ENCODE peak calls at places on chromosomes 13 and 19, in five cellular contexts. U is CD8-positive, alpha-beta T cell; Y is lung; G is upper lobe of right lung; K is cardiac muscle cell. J is an unnamed sample.

GRCh38 chr13:30418075-30418715 is 4.1 kb upstream of the UBE2L5 start:
- DNase-seq in U (no peak), Y (no peak), G (no peak), K (no peak), J (no peak)

GRCh38 chr19:3250675-3251074 is 26.2 kb downstream of the CELF5 start:
- DNase-seq in U (peak; percentile 7), Y (no peak), G (no peak), K (peak; percentile 25), J (no peak)

GRCh38 chr19:39363909-39364457 is 21.8 kb downstream of the SAMD4B start:
- DNase-seq in U (no peak), Y (no peak), G (peak; percentile 40), K (peak; percentile 30), J (no peak)

GRCh38 chr19:46717716-46718143 is 816 bp upstream of the PRKD2 start:
- DNase-seq in U (no peak), Y (no peak), G (no peak), K (no peak), J (no peak)

GRCh38 chr19:51784922-51785690 is 9.9 kb upstream of the FPR3 start:
- DNase-seq in U (no peak), Y (peak; percentile 62), G (peak; percentile 70), K (peak; percentile 91), J (peak; percentile 98)

GRCh38 chr13:112781881-112782361 is 92.1 kb downstream of the ATP11A start:
- DNase-seq in U (no peak), Y (peak; percentile 72), G (peak; percentile 79), K (no peak), J (peak; percentile 30)

GRCh38 chr19:32287086-32287485 is 58.3 kb upstream of the ZNF507 start:
- DNase-seq in U (no peak), Y (no peak), G (no peak), K (peak; percentile 40), J (no peak)

GRCh38 chr19:44303976-44304568 is 753 bp downstream of the ZNF235 start:
- DNase-seq in U (no peak), Y (no peak), G (no peak), K (no peak), J (no peak)

GRCh38 chr13:52084971-52085370 is 43.9 kb downstream of the NEK5 start:
- DNase-seq in U (no peak), Y (no peak), G (no peak), K (no peak), J (peak; percentile 73)

GRCh38 chr13:99448586-99448985 is 52.7 kb upstream of the TM9SF2 start:
- DNase-seq in U (no peak), Y (no peak), G (no peak), K (no peak), J (no peak)

GRCh38 chr13:75705395-75705794 is 69.3 kb downstream of the LMO7 start:
- DNase-seq in U (no peak), Y (no peak), G (no peak), K (peak; percentile 39), J (peak; percentile 92)

GRCh38 chr13:48749144-48749543 is 95.4 kb downstream of the CYSLTR2 start:
- DNase-seq in U (no peak), Y (no peak), G (no peak), K (peak; percentile 34), J (peak; percentile 75)

GRCh38 chr13:48004201-48004600 is 3.1 kb upstream of the SUCLA2 start:
- DNase-seq in U (no peak), Y (no peak), G (no peak), K (no peak), J (no peak)

DNA sequence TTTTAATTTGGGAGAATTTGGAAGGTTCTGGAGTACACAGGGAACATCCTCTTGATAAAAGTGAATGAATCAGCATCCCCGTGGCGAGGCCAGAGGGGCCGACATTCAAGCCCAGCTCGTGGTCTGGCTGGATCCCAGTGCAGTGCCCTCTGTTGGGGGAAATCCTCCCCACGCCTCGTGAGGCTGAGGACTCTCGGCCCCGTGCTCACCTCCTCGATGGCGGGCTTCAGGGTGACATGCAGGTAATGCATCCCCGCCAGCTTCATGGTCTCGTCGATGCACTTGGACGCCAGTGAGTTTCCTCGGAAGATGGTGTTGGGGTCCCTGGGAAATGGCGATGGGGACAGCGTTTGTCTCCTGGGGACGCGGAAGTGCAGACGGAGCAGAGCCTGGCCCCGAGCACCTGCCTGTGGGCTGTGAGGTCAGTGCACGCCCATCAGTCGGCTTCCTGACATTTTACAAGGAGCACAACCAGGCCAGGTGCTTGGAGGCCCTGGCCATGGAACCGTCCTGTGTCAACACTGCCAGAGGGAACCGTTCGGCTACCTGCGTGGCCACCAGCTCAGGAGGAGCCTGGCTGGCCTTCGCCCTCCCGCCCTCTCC is 43.3 kb upstream of the C13orf46 start:
- DNase-seq in U (no peak), Y (no peak), G (no peak), K (peak; percentile 60), J (no peak)
- H3K36me3 ChIP-seq in U (peaks cover 86% of the 10 kb centered on the region), Y (peaks cover 62% of the 10 kb centered on the region), G (peaks cover 40% of the 10 kb centered on the region), K (no peaks in the 10 kb centered on the region), J (no peaks in the 10 kb centered on the region)

DNA sequence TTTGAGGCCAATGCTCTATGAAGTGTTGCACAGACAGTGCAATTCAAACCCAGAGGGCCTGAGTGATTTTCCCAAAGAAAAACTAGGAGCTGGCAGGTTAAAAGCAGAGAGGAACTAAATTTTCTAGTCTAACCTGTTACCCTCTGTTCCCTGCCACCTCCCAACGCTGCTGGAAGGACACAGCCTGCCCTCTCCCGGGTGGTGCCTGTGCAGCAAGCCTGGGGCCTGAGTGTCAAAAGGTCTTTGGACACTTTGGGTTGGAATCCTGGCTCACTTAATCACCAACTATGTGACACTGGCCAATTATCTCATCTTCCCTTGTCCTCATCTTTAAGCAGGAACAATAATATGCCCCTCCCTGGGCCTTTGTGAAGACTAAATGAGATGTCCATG is 58.3 kb upstream of the WASF3 start:
- DNase-seq in U (no peak), Y (no peak), G (no peak), K (no peak), J (no peak)
- TF ChIP-seq CTCF in U (no peak), Y (no peak), G (no peak), K (no peak), J (no peak)

DNA sequence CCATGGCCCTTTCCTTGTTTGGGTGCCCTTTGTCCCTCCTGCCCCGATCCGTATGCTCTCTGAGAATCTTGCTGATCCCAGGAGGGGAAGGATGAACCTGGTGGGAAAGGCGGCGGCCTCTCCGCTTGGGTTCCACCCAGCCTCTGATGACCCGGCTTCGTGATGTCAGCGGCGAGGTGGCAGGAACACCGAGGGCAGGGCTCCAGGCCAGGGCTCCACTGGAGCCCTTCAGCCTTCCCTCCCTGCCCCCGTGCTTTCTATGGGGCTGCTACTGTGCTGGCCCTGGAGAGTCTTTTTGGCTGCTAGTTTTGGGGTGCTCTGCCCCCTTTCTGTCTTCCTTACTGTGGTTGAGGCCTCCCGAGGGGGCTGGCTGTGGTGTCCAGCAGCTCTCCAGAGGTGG is 11.9 kb upstream of the LIN7B start:
- DNase-seq in U (no peak), Y (no peak), G (no peak), K (no peak), J (no peak)
- H3K36me3 ChIP-seq in U (peaks cover 73% of the 10 kb centered on the region), Y (peaks cover 84% of the 10 kb centered on the region), G (peaks cover 97% of the 10 kb centered on the region), K (peaks cover 63% of the 10 kb centered on the region), J (peaks cover 44% of the 10 kb centered on the region)

DNA sequence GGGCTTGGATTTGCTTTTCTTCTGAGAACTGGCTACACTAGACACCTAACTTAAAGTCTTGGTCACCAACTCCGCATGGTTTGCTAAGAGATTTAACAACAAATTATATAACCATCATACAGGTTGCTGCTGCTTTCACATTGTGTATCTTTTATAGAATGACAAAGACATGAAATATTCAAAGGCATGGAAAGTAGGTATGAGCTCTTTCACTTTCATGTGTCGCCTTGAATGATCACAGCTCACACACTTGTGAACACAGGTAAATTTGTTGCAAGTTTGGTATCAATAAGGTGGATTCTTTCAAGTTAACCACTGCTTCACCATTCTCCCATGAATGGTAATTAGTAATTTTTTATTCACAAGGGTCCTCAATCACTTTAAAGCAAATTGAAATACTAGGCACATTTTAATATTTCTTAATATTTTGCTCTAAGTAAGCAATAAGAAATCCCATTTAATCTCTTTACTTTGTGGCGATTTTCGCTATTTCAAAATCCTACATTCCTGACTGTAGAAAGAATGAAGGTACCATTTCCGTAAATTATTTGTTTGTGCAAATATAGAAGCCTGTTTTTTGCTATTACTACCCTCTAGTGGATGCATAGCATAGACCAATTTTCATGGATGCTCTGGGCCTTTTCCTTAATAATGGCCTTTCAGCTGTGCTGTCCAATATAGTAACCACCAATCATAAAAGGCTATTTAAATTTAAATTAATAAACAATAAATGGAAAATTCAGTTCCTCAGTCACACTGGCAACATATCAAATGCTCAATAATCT is 45.5 kb upstream of the FREM2 start:
- DNase-seq in U (no peak), Y (no peak), G (no peak), K (peak; percentile 6), J (no peak)
- TF ChIP-seq CTCF in U (no peak), Y (no peak), G (peak; percentile 42), K (peak; percentile 36), J (peak; percentile 33)

J was measured in mammary epithelial cell.